ENCODE peak calls at places on chromosomes 7 and 10, in four cellular contexts. X is adrenal gland; N is ovary; B is CD8-positive, alpha-beta memory T cell. V is an unnamed sample.

GRCh38 chr7:117929217-117929616 is 56.0 kb upstream of the CTTNBP2 start:
- DNase-seq in N (no peak), X (no peak), B (no peak), V (no peak)

GRCh38 chr10:70830185-70830584 is 14.4 kb downstream of the SGPL1 start:
- DNase-seq in B (no peak), N (no peak), X (no peak), V (no peak)

GRCh38 chr7:70775570-70776156 is 356.3 kb upstream of the GALNT17 start:
- DNase-seq in B (no peak), N (no peak), X (no peak), V (no peak)

GRCh38 chr7:1474736-1475135 is 15.5 kb upstream of the MICALL2 start:
- DNase-seq in N (no peak), B (no peak), X (no peak), V (no peak)

GRCh38 chr10:133024711-133025557 is 62.8 kb upstream of the ADGRA1 start:
- DNase-seq in B (no peak), N (no peak), X (no peak), V (no peak)

GRCh38 chr7:29304756-29305155 is 110.2 kb downstream of the CHN2 start:
- DNase-seq in B (no peak), X (peak; percentile 63), N (no peak), V (no peak)

GRCh38 chr7:26233902-26234511 is 32.5 kb downstream of the CBX3 start:
- DNase-seq in X (no peak), B (no peak), N (no peak), V (no peak)

GRCh38 chr10:85105614-85106013 is 777.2 kb downstream of the CCSER2 start:
- DNase-seq in B (no peak), N (no peak), X (no peak), V (no peak)

GRCh38 chr7:157553256-157553655 is 216.5 kb downstream of the DNAJB6 start:
- DNase-seq in B (no peak), X (no peak), N (no peak), V (no peak)

GRCh38 chr7:6436385-6436685 is 11.4 kb downstream of the DAGLB start:
- DNase-seq in N (no peak), B (no peak), X (peak; percentile 39), V (peak; percentile 40)

GRCh38 chr10:124152781-124153600 is 59.6 kb upstream of the CHST15 start:
- DNase-seq in B (no peak), N (peak; percentile 36), X (peak; percentile 42), V (no peak)

GRCh38 chr7:5452937-5453540 is 29.4 kb upstream of the TNRC18 start:
- DNase-seq in N (peak; percentile 58), B (no peak), X (no peak), V (peak; percentile 52)

GRCh38 chr10:91349381-91349780 is 60.8 kb upstream of the HECTD2 start:
- DNase-seq in B (no peak), N (no peak), X (peak; percentile 4), V (no peak)

GRCh38 chr7:149885191-149886017 is 11.6 kb downstream of the ATP6V0E2 start:
- DNase-seq in X (no peak), B (no peak), N (no peak), V (no peak)

GRCh38 chr7:116782177-116782711 is 80.1 kb upstream of the CAPZA2 start:
- DNase-seq in X (no peak), B (no peak), N (no peak), V (no peak)

GRCh38 chr10:132590094-132590751 is 52.6 kb downstream of the INPP5A start:
- DNase-seq in B (no peak), N (no peak), X (no peak), V (no peak)

GRCh38 chr10:71431216-71431944 is 34.7 kb downstream of the CDH23 start:
- DNase-seq in X (no peak), B (no peak), N (peak; percentile 80), V (no peak)

GRCh38 chr7:43646603-43647313 is 63.9 kb downstream of the STK17A start:
- DNase-seq in B (no peak), X (peak; percentile 29), N (no peak), V (no peak)

GRCh38 chr7:43647772-43648643 is 65.1 kb downstream of the STK17A start:
- DNase-seq in N (peak; percentile 51), X (peak; percentile 88), B (peak; percentile 57), V (peak; percentile 31)

GRCh38 chr7:43647314-43647691 is 64.4 kb downstream of the STK17A start:
- DNase-seq in N (no peak), X (no peak), B (no peak), V (no peak)

GRCh38 chr7:43643842-43644241 is 60.9 kb downstream of the STK17A start:
- DNase-seq in N (no peak), X (no peak), B (no peak), V (no peak)

DNA sequence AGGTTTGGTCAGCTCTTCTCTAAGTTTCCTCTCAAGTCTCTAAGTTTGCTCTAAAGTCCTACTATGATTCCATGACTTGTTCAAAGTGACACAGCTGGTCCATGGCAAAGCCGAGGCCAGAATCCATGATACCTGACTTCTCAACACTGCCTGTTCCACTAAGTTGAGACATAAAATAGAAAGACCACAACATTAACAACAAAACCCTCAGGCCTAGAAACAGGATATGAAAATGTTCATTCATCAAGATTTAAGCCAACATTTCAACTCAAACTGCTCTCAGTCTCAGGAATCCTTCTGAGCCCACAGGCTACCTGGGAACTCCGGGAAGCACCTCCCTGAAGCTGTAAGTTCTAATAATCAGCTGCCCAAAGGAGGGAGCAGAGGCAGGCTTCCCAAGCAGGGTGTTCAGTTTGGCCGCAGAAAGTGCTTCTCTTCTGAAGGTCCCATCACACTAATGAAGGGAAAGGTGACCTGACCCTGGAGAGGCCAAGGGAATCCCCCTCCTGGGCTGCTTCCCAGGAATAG is 62.9 kb downstream of the STK17A start:
- DNase-seq in B (no peak), X (no peak), N (no peak), V (no peak)
- H3K27ac ChIP-seq in B (peak overlapping the region; percentile 17), X (peak overlapping the region; percentile 93), N (no peak overlapping the region), V (no peak overlapping the region)

GRCh38 chr10:73552819-73553218 is 38.3 kb downstream of the USP54 start:
- DNase-seq in N (no peak), B (no peak), X (no peak), V (no peak)
- H3K27ac ChIP-seq in N (no peak overlapping the region), B (no peak overlapping the region), X (no peak overlapping the region), V (peak overlapping the region; percentile 98)

GRCh38 chr10:110646417-110647135 is 2.4 kb downstream of the RBM20 start:
- DNase-seq in X (no peak), B (no peak), N (no peak), V (no peak)
- H3K27ac ChIP-seq in X (no peak overlapping the region), B (peak overlapping the region; percentile 35), N (no peak overlapping the region), V (no peak overlapping the region)

GRCh38 chr10:103710490-103710889 is 144.9 kb downstream of the SH3PXD2A start:
- DNase-seq in B (no peak), N (no peak), X (no peak), V (no peak)
- H3K27ac ChIP-seq in B (no peak overlapping the region), N (no peak overlapping the region), X (no peak overlapping the region), V (no peak overlapping the region)

DNA sequence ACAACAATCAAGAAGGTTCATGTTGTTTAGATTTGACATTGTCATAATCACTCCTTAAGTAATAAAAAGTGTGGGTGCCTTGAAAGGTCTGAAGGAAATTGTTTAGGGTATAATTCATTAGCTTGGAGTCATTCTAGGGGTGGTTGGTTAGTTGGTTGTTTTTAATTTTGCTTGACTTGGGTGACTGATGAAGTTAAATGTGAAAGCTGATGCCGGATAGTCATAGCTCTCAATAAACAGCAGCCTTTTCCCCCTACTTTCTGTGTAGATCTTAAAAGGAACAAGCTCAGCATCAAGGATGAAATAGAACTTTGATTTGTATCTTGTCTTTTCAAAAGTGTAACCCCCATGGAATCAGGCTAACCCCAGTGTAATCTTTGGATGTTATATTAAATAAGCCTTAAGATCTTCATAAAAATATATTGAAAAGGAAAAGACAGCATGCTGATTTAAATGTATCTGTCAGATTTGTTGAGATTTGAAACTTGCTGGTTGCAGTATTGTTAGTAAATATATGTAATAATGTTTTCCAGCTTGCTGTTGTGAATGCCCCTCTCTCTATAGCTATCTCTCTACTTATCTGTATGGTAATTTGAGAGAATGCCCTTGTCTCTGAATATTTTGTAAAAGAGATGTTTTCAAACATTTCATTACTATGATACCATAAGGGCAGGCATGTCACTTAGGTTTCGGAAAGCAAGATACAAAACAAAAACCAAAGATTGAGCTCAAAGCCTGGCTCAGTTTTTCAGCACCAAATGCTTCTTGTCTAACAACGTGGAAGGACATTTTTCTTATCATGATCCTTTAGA is 148.5 kb downstream of the ARID5B start:
- DNase-seq in N (no peak), B (no peak), X (no peak), V (no peak)
- H3K27ac ChIP-seq in N (peak overlapping the region; percentile 70), B (peak overlapping the region; percentile 60), X (peak overlapping the region; percentile 85), V (peak overlapping the region; percentile 97)

GRCh38 chr10:546451-546850 is 143.0 kb downstream of the DIP2C start:
- DNase-seq in N (no peak), X (no peak), B (no peak), V (no peak)

GRCh38 chr10:549391-549790 is 140.1 kb downstream of the DIP2C start:
- DNase-seq in B (no peak), X (no peak), N (no peak), V (no peak)

GRCh38 chr10:548212-548897 is 141.1 kb downstream of the DIP2C start:
- DNase-seq in N (no peak), X (no peak), B (no peak), V (no peak)

GRCh38 chr10:546971-547590 is 142.4 kb downstream of the DIP2C start:
- DNase-seq in X (no peak), B (no peak), N (no peak), V (no peak)

DNA sequence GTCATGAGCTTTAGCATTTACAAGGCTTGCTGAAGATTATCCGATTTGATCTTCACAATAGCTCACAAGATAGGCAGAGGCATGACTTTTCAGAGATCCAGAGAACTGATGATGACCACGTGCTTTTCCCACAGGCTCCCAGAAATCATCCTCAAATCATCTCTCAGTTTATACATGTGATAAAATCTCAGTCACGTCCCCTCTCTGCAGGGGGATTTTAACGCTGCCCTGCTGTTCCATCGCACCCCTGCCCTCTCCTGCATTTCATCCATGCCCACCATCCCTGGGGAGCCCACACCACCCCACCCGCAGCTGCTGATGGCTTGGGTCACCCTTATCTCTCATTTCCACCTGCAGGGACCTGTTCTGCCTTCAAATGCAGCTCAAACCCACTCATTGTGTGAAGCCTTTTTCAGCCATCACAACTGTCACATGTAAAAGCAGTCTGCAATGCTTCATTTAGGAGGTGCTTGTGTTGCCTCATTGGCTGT is 141.8 kb downstream of the DIP2C start:
- DNase-seq in B (no peak), X (no peak), N (no peak), V (no peak)
- H3K27ac ChIP-seq in B (no peak overlapping the region), X (no peak overlapping the region), N (no peak overlapping the region), V (no peak overlapping the region)

DNA sequence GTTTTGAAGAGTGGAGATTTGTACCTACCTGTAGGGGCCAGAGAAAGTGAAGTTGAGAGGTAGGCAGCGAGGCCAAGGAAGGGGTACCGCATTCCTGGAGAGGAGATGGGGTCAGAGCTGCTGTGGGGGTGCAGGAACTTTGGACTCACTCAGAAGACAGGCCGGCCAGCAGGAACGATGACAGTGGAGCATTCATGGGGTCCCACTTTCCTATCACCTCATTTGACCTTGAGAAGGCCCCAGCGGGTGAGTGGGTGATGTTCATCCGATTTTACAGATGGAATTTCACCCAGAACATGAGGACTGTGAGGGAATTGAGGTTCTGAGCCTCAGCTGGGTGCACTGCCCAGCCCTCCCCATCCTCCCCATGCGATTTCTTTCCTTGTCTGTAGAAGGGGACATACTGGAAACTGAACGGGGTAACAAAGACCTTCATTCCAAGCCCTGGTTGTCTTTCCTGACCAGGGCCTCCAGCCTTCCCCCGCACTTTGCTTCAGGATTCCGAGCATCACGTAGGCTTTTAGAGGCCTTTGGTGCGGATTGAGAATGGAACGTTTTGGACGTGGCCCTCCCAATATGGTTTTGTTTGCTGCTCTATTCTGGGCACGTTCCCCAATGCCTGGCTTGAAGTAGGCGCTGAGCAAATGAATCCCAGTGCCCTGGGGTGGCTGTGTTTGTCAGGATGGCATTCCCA is 87.3 kb downstream of the ADCY1 start:
- DNase-seq in X (no peak), B (no peak), N (no peak), V (no peak)
- H3K27ac ChIP-seq in X (no peak overlapping the region), B (no peak overlapping the region), N (no peak overlapping the region), V (no peak overlapping the region)

GRCh38 chr10:34498821-34499220 is 316.3 kb downstream of the PARD3 start:
- DNase-seq in N (no peak), B (no peak), X (no peak), V (no peak)
- H3K27ac ChIP-seq in N (no peak overlapping the region), B (no peak overlapping the region), X (no peak overlapping the region), V (no peak overlapping the region)